ENCODE peak calls at places on chromosomes 4 and X, in eight cellular contexts. U, O, A, D, W, P, F and Q are unnamed samples.

GRCh38 chr4:5385741-5386251 is 322.6 kb downstream of the EVC2 start:
- DNase-seq in U (no peak), O (no peak), A (no peak), D (no peak), W (no peak), P (no peak), F (no peak), Q (no peak)

GRCh38 chr4:185912779-185913178 is 100.8 kb upstream of the SORBS2 start:
- DNase-seq in U (no peak), O (no peak), A (no peak), D (no peak), W (no peak), P (no peak), F (no peak), Q (no peak)

GRCh38 chr4:80361329-80361900 is 25.9 kb downstream of the CFAP299 start:
- DNase-seq in U (peak; percentile 8), O (peak; percentile 41), A (no peak), D (no peak), W (peak; percentile 53), P (no peak), F (no peak), Q (no peak)

GRCh38 chrX:805988-806387 is 175.4 kb downstream of the SHOX start:
- DNase-seq in U (no peak), O (no peak), A (no peak), D (no peak), W (no peak), P (no peak), F (no peak), Q (no peak)

GRCh38 chr4:152301381-152301780 is 234.5 kb downstream of the FBXW7 start:
- DNase-seq in U (no peak), O (no peak), A (no peak), D (no peak), W (no peak), P (no peak), F (no peak), Q (no peak)

GRCh38 chr4:41360911-41361830 is 104.4 kb downstream of the UCHL1 start:
- DNase-seq in U (no peak), O (no peak), A (no peak), D (no peak), W (peak; percentile 33), P (no peak), F (peak; percentile 55), Q (peak; percentile 9)

GRCh38 chr4:93828830-93829530 is 427 bp downstream of the ATOH1 start:
- DNase-seq in U (no peak), O (no peak), A (no peak), D (no peak), W (no peak), P (no peak), F (no peak), Q (no peak)

GRCh38 chr4:56637791-56638190 is 43.3 kb downstream of the HOPX start:
- DNase-seq in U (no peak), O (no peak), A (no peak), D (no peak), W (no peak), P (no peak), F (no peak), Q (no peak)

GRCh38 chr4:171246948-171247347 is 566.3 kb upstream of the GALNTL6 start:
- DNase-seq in U (no peak), O (no peak), A (no peak), D (no peak), W (no peak), P (no peak), F (no peak), Q (no peak)

DNA sequence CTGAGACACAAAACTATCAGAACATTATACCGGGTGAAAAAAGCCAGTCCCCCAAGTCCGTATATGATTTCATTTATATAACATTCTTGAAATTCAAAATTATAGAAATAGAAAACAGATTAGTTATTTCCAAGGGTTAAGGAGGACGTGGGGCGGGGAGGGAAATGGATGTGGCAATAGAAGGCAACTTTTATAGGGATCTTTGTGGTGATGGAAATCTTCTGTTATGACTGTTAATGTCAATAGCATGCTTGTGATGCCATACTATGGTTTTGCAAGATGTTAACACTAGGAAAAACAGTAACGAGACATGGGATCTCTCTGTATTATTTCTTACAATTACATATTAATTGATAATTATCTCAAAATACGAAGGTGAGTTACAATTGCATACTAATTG is 96.4 kb downstream of the LNX1 start:
- DNase-seq in U (no peak), O (no peak), A (no peak), D (no peak), W (no peak), P (no peak), F (no peak), Q (no peak)
- H3K4me3 ChIP-seq in U (no peak overlapping the region), O (no peak overlapping the region), A (no peak overlapping the region), D (no peak overlapping the region), W (no peak overlapping the region), P (no peak overlapping the region), F (no peak overlapping the region), Q (no peak overlapping the region)

GRCh38 chr4:2416564-2417195 is 1.8 kb downstream of the ZFYVE28 start:
- DNase-seq in U (no peak), O (no peak), A (no peak), D (no peak), W (no peak), P (no peak), F (no peak), Q (peak; percentile 31)

GRCh38 chr4:2417196-2417764 is 1.2 kb downstream of the ZFYVE28 start:
- DNase-seq in U (no peak), O (no peak), A (no peak), D (no peak), W (no peak), P (no peak), F (no peak), Q (no peak)

GRCh38 chr4:2419814-2420213 is 1.1 kb downstream of the CFAP99 start:
- DNase-seq in U (no peak), O (no peak), A (no peak), D (no peak), W (no peak), P (no peak), F (no peak), Q (no peak)

GRCh38 chr4:2417765-2418651 is at the start of gene ZFYVE28:
- DNase-seq in U (no peak), O (no peak), A (no peak), D (no peak), W (no peak), P (no peak), F (no peak), Q (no peak)

DNA sequence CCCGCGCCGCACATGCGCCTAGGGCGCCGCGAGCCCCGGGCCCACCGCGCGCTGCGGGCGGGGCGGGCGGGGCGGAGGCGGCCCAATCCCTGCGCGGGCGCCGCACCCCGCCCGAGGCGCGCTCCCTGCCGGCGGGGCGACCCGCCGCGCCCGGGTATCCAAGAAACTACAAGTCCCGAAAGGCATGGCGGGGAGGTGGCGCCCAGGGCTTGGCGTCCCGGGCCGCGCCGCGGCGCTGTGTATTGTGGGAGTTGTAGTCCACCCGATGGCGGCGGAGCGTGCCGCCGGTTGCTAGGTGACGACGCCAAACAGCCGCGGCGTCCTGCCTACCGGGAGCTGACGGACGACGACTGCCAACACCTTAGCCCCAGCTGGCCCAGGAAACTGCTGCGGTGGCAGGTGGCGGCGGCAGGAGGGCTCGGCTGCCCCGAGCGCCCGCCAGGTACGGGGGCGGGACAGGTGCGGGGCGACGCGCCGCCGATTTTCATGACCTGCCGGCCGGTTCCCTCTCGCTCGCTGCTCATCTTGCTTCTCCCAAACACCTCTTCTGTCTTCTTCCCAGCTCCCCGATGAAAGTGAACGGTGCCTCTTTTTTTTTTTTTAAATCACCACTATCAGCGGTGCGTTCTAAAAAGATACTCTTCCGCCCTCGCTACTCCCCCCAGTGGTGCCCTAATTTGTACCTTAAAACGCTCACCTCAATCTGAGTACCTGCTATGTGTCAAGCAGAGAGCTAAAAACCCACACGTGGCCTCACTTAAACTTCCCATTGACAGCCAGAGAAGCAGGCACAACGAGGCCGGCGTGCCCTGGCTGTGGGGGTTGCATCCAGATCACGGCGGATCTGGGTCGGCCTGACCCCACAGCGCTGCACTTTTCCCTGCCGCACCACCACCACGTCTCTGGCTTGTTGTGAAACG is at the start of gene CFAP99:
- DNase-seq in U (peak; percentile 91), O (peak; percentile 88), A (peak; percentile 94), D (no peak), W (peak; percentile 91), P (peak; percentile 93), F (peak; percentile 97), Q (peak; percentile 96)
- TF ChIP-seq CTCF in U (no peak), O (peak; percentile 32), A (peak; percentile 33), D (peak; percentile 47), W (no peak), P (peak; percentile 4), F (no peak), Q (peak; percentile 17)

DNA sequence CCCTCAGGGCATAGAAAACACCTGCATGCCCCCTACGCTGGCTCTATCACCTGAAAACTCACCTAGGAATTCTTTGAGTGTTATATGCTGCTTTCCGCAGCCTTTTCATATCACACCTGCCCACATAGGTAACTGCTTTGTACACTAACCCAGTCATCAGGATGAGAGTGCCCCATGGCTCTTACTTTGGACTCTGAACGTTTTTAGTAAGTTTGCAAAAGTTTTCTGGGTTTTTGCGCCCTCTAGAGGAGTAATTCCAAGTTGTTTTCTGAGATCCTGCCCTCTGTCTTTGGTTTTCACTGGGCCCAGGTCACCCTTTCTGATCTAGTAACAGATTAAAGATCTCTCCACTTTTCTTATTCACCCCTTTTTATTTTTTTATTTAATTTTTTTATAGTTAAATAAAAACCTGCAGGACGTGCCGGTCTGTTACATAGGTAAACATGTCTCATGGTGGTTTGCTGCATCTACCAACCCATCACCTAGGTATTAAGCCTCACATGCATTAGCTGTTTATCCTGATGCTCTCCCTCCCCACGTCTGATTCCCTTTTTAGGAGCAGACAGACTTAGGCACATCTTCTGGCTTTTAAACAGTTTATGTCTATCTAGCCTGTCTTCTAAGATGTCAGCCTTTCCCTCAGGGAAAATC is 139.2 kb downstream of the NWD2 start:
- DNase-seq in U (peak; percentile 36), O (peak; percentile 5), A (no peak), D (peak; percentile 32), W (peak; percentile 19), P (peak; percentile 11), F (no peak), Q (no peak)
- H3K27me3 ChIP-seq in U (no peaks in the 10 kb centered on the region), O (no peaks in the 10 kb centered on the region), A (no peaks in the 10 kb centered on the region), D (no peaks in the 10 kb centered on the region), W (no peaks in the 10 kb centered on the region), P (no peaks in the 10 kb centered on the region), F (no peaks in the 10 kb centered on the region), Q (no peaks in the 10 kb centered on the region)

GRCh38 chrX:115582871-115583729 is 22.1 kb downstream of the PLS3 start:
- DNase-seq in U (no peak), O (peak; percentile 69), A (no peak), D (no peak), W (peak; percentile 62), P (no peak), F (no peak), Q (no peak)
- H3K4me3 ChIP-seq in U (no peak overlapping the region), O (no peak overlapping the region), A (no peak overlapping the region), D (no peak overlapping the region), W (no peak overlapping the region), P (no peak overlapping the region), F (peak overlapping the region; percentile 22), Q (no peak overlapping the region)